ENCODE peak calls at places on chromosomes 4 and X, in nine cellular contexts. N is posterior cingulate gyrus; Y is stimulated activated naive CD4-positive, alpha-beta T cell treated with Interleukin-2 at 50 U/mL for 16 hours; M is heart right ventricle; I is T-helper 17 cell; O is GM13976; B is HEK293T; T is B cell; D is aorta. X is an unnamed sample.

GRCh38 chrX:80879916-80880315 is 70.2 kb upstream of the BRWD3 start:
- DNase-seq in N (no peak), Y (no peak), M (no peak), I (no peak), O (no peak), B (no peak), T (no peak), D (no peak), X (no peak)

GRCh38 chrX:65751511-65751910 is 84.1 kb downstream of the MSN start:
- DNase-seq in N (no peak), Y (no peak), M (no peak), I (no peak), O (no peak), B (no peak), T (no peak), D (no peak), X (no peak)

GRCh38 chr4:2288051-2288541 is 26.2 kb upstream of the MXD4 start:
- DNase-seq in N (no peak), Y (no peak), M (no peak), I (no peak), O (no peak), B (no peak), T (no peak), D (peak), X (no peak)

GRCh38 chr4:79466621-79467020 is 58.6 kb upstream of the GK2 start:
- DNase-seq in N (no peak), Y (no peak), M (no peak), I (no peak), O (no peak), B (no peak), T (no peak), D (no peak), X (no peak)

GRCh38 chr4:15100994-15101695 is 98.9 kb downstream of the CPEB2 start:
- DNase-seq in N (peak), Y (no peak), M (no peak), I (no peak), O (no peak), B (no peak), T (no peak), D (no peak), X (no peak)

GRCh38 chrX:137562096-137562495 is 3.8 kb upstream of the ZIC3 start:
- DNase-seq in N (no peak), Y (no peak), M (no peak), I (no peak), O (no peak), B (no peak), T (no peak), D (no peak), X (no peak)

GRCh38 chr4:6632125-6632524 is 8.4 kb upstream of the MRFAP1 start:
- DNase-seq in N (no peak), Y (no peak), M (no peak), I (no peak), O (no peak), B (no peak), T (no peak), D (no peak), X (no peak)

GRCh38 chrX:22163306-22163705 is 109.4 kb upstream of the CBLL2 start:
- DNase-seq in N (no peak), Y (no peak), M (no peak), I (no peak), O (no peak), B (no peak), T (no peak), D (no peak), X (no peak)

GRCh38 chr4:101191302-101192098 is 155.8 kb downstream of the PPP3CA start:
- DNase-seq in N (peak), Y (no peak), M (peak), I (no peak), O (no peak), B (no peak), T (no peak), D (peak), X (no peak)

GRCh38 chr4:184444953-184445309 is 29.4 kb downstream of the IRF2 start:
- DNase-seq in N (no peak), Y (no peak), M (no peak), I (no peak), O (peak), B (no peak), T (peak), D (no peak), X (peak)

GRCh38 chr4:26432419-26432818 is 57.9 kb downstream of the CCKAR start:
- DNase-seq in N (no peak), Y (no peak), M (no peak), I (no peak), O (no peak), B (no peak), T (no peak), D (no peak), X (no peak)

GRCh38 chr4:128322986-128323385 is 35.4 kb upstream of the PGRMC2 start:
- DNase-seq in N (no peak), Y (no peak), M (no peak), I (no peak), O (no peak), B (no peak), T (no peak), D (no peak), X (no peak)

GRCh38 chrX:119477812-119478232 is 9.6 kb downstream of the SLC25A5 start:
- DNase-seq in N (no peak), Y (no peak), M (no peak), I (no peak), O (no peak), B (peak), T (no peak), D (no peak), X (no peak)

GRCh38 chr4:3724319-3725231 is 41.6 kb upstream of the ADRA2C start:
- DNase-seq in N (no peak), Y (no peak), M (no peak), I (no peak), O (no peak), B (peak), T (no peak), D (no peak), X (no peak)

GRCh38 chr4:120693817-120694216 is 228.7 kb downstream of the PRDM5 start:
- DNase-seq in N (no peak), Y (no peak), M (no peak), I (no peak), O (no peak), B (no peak), T (no peak), D (no peak), X (no peak)

GRCh38 chr4:6221296-6221850 is 21.0 kb upstream of the JAKMIP1 start:
- DNase-seq in N (no peak), Y (no peak), M (no peak), I (no peak), O (no peak), B (no peak), T (no peak), D (no peak), X (no peak)

GRCh38 chrX:66045894-66046293 is 6.0 kb upstream of the VSIG4 start:
- DNase-seq in N (no peak), Y (no peak), M (no peak), I (no peak), O (no peak), B (no peak), T (no peak), D (no peak), X (no peak)

GRCh38 chr4:56283394-56283793 is 103.9 kb downstream of the AASDH start:
- DNase-seq in N (no peak), Y (no peak), M (no peak), I (no peak), O (no peak), B (no peak), T (no peak), D (no peak), X (no peak)

GRCh38 chrX:18390941-18391538 is 34.4 kb upstream of the CDKL5 start:
- DNase-seq in N (peak), Y (peak), M (peak), I (peak), O (peak), B (peak), T (peak), D (peak), X (peak)

GRCh38 chr4:16027626-16028025 is 56.2 kb downstream of the PROM1 start:
- DNase-seq in N (no peak), Y (no peak), M (no peak), I (no peak), O (no peak), B (no peak), T (no peak), D (no peak), X (no peak)

GRCh38 chrX:111854778-111855490 is 21.0 kb upstream of the TRPC5OS start:
- DNase-seq in N (no peak), Y (no peak), M (no peak), I (no peak), O (no peak), B (peak), T (no peak), D (no peak), X (no peak)

GRCh38 chr4:911221-911751 is 20.8 kb downstream of the GAK start:
- DNase-seq in N (no peak), Y (no peak), M (no peak), I (no peak), O (no peak), B (no peak), T (no peak), D (peak), X (no peak)

GRCh38 chr4:75848891-75849290 is 53.4 kb downstream of the PPEF2 start:
- DNase-seq in N (no peak), Y (no peak), M (no peak), I (no peak), O (no peak), B (no peak), T (no peak), D (no peak), X (no peak)

GRCh38 chr4:99504804-99505502 is 5.9 kb upstream of the C4orf17 start:
- DNase-seq in N (no peak), Y (no peak), M (no peak), I (no peak), O (no peak), B (no peak), T (no peak), D (no peak), X (no peak)

X was measured in activated naive CD4-positive, alpha-beta T cell treated with anti-CD3 and anti-CD28 coated beads, Interleukin-2, amount 50 U/mL, for 16 hours.